ENCODE peak calls at places on chromosome 2, in ten cellular contexts. O, K, E, L, Z, R, B, H, A and F are unnamed samples. For H3K36me3, the result is how much of the 10 kb centered on the place peaks cover.

GRCh38 chr2:148577845-148578492 is 66.6 kb upstream of the EPC2 start:
- DNase-seq in L (no peak), A (no peak), E (no peak), H (no peak), K (no peak), Z (peak), B (no peak), O (no peak), R (no peak), F (no peak)

GRCh38 chr2:15038373-15039364 is 406.2 kb downstream of the LRATD1 start:
- DNase-seq in Z (no peak), L (no peak), K (no peak), O (no peak), R (no peak), H (no peak), E (no peak), B (no peak), A (no peak), F (no peak)

GRCh38 chr2:140274891-140275290 is 1494.7 kb upstream of the NXPH2 start:
- DNase-seq in R (no peak), L (no peak), Z (no peak), H (no peak), A (no peak), B (no peak), K (no peak), E (no peak), O (no peak), F (no peak)

GRCh38 chr2:208984376-208985100 is 439.3 kb upstream of the MAP2 start:
- DNase-seq in K (no peak), Z (no peak), H (no peak), R (no peak), A (no peak), B (no peak), E (no peak), O (no peak), L (no peak), F (no peak)

GRCh38 chr2:240966906-240967680 is 31.3 kb upstream of the SNED1 start:
- DNase-seq in B (no peak), Z (no peak), L (peak), R (no peak), H (no peak), O (peak), K (no peak), A (no peak), E (peak), F (peak)

GRCh38 chr2:72109291-72109690 is 38.4 kb downstream of the CYP26B1 start:
- DNase-seq in E (no peak), L (no peak), H (no peak), R (no peak), A (no peak), K (no peak), B (no peak), O (no peak), Z (no peak), F (peak)

GRCh38 chr2:27809761-27810241 is 38.3 kb downstream of the MRPL33 start:
- DNase-seq in L (no peak), R (no peak), O (no peak), E (no peak), K (no peak), Z (no peak), H (peak), A (no peak), B (no peak), F (no peak)

GRCh38 chr2:114022360-114023085 is 132.6 kb downstream of the ACTR3 start:
- DNase-seq in A (no peak), K (no peak), B (no peak), L (no peak), E (no peak), Z (no peak), R (no peak), H (no peak), O (no peak), F (no peak)

GRCh38 chr2:139165041-139165440 is 384.9 kb upstream of the NXPH2 start:
- DNase-seq in Z (no peak), B (no peak), K (no peak), O (no peak), E (no peak), L (no peak), A (no peak), H (no peak), R (no peak), F (no peak)

GRCh38 chr2:98911376-98912154 is 24.5 kb downstream of the CRACDL start:
- DNase-seq in K (no peak), R (no peak), E (no peak), L (peak), A (no peak), Z (no peak), O (peak), H (no peak), B (no peak), F (peak)

GRCh38 chr2:198059800-198060199 is 255.4 kb downstream of the PLCL1 start:
- DNase-seq in L (no peak), Z (no peak), R (no peak), A (no peak), O (no peak), B (peak), K (no peak), E (no peak), H (no peak), F (no peak)

GRCh38 chr2:180010701-180011100 is 3.6 kb upstream of the CWC22 start:
- DNase-seq in B (no peak), H (peak), A (no peak), Z (no peak), K (no peak), L (no peak), R (no peak), O (no peak), E (no peak), F (no peak)

GRCh38 chr2:226002438-226002837 is 602.9 kb downstream of the NYAP2 start:
- DNase-seq in R (no peak), H (no peak), A (no peak), B (no peak), K (no peak), E (no peak), O (no peak), L (no peak), Z (peak), F (no peak)

GRCh38 chr2:109428841-109429710 is 184.7 kb downstream of the SEPTIN10 start:
- DNase-seq in E (no peak), K (no peak), H (no peak), Z (no peak), R (no peak), L (peak), A (no peak), O (no peak), B (no peak), F (peak)

GRCh38 chr2:109428281-109428680 is 185.5 kb downstream of the SEPTIN10 start:
- DNase-seq in E (no peak), Z (no peak), R (no peak), O (no peak), K (no peak), L (peak), B (no peak), H (no peak), A (no peak), F (peak)

GRCh38 chr2:109427661-109428091 is 186.1 kb downstream of the SEPTIN10 start:
- DNase-seq in Z (no peak), L (peak), A (no peak), B (no peak), K (no peak), E (no peak), R (no peak), H (no peak), O (no peak), F (peak)

GRCh38 chr2:109432421-109432820 is 181.3 kb downstream of the SEPTIN10 start:
- DNase-seq in O (no peak), E (no peak), L (peak), K (no peak), R (no peak), H (no peak), B (no peak), A (no peak), Z (no peak), F (peak)

GRCh38 chr2:109429711-109430265 is 184.0 kb downstream of the SEPTIN10 start:
- DNase-seq in H (no peak), B (no peak), E (no peak), A (no peak), O (no peak), K (no peak), R (no peak), Z (no peak), L (peak), F (peak)
- H3K36me3 ChIP-seq in H (under half), B (under half), E (under half), A (under half), O (under half), K (under half), R (under half), Z (under half), L (under half), F (under half)

GRCh38 chr2:105081006-105081701 is 43.3 kb downstream of the MRPS9 start:
- DNase-seq in H (peak), A (no peak), R (no peak), Z (peak), B (no peak), K (no peak), O (no peak), L (no peak), E (no peak), F (no peak)
- TF ChIP-seq POLR2AphosphoS5 in H (no peak), A (no peak), R (no peak), Z (no peak), B (no peak), K (no peak), O (no peak), L (no peak), E (no peak), F (no peak)

GRCh38 chr2:239341146-239341732 is 59.6 kb downstream of the HDAC4 start:
- DNase-seq in E (no peak), R (no peak), Z (no peak), O (no peak), K (no peak), B (no peak), A (no peak), H (no peak), L (no peak), F (no peak)

GRCh38 chr2:239339726-239340654 is 60.8 kb downstream of the HDAC4 start:
- DNase-seq in L (no peak), R (no peak), E (no peak), K (no peak), A (no peak), H (no peak), B (no peak), Z (no peak), O (no peak), F (peak)

GRCh38 chr2:239337877-239338484 is 62.8 kb downstream of the HDAC4 start:
- DNase-seq in E (peak), R (no peak), H (no peak), O (no peak), Z (peak), K (no peak), B (no peak), A (no peak), L (no peak), F (no peak)

GRCh38 chr2:239339241-239339640 is 61.6 kb downstream of the HDAC4 start:
- DNase-seq in O (no peak), L (no peak), A (no peak), H (no peak), K (no peak), B (no peak), Z (no peak), E (no peak), R (no peak), F (no peak)

DNA sequence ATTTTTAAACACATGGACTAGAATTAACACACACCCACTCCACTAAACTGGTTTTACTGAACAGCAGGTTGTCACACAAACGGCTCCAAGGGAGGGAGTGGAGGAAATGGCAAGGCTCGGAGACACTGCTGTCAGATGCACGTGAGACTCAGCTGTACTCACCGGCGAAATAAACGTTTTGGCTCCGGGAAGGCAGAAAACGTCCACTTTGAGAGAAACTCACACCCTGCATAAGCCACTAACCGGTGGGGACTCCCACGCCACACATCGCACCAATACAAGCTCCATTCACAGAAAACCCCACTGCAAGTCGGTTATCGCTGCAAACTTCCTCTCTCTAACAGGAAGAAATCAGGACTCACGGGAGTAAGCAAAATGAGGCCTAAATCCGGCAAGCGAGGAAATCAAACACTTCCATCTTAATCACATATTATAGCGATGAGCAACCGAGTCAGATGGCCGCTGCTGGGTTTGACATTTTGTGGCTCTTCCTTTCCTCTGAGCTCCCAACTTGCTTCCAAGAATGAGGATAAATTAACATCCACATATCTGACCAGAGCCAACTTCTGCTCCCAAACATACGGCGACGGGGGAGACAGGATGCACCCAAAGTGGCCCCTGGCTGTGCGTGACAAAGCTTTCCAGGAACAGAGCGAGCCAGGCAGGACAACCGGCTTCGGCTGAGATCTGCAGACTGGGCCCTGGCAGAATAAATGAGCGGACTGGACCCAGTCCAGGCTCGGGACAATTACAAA is 63.5 kb downstream of the HDAC4 start:
- DNase-seq in B (no peak), O (no peak), E (no peak), H (no peak), Z (no peak), A (no peak), L (no peak), R (no peak), K (peak), F (no peak)
- H3K36me3 ChIP-seq in B (under half), O (under half), E (under half), H (under half), Z (under half), A (under half), L (under half), R (under half), K (under half), F (under half)

GRCh38 chr2:176158306-176158643 is 1.2 kb downstream of the HOXD3 start:
- DNase-seq in E (no peak), Z (peak), O (no peak), R (no peak), A (no peak), L (no peak), K (no peak), B (no peak), H (no peak), F (no peak)
- TF ChIP-seq POLR2AphosphoS5 in E (no peak), Z (no peak), O (no peak), R (no peak), A (no peak), L (no peak), K (no peak), B (no peak), H (no peak), F (no peak)

GRCh38 chr2:214904634-214905033 is 95.2 kb upstream of the BARD1 start:
- DNase-seq in E (no peak), H (no peak), A (no peak), B (no peak), Z (peak), O (no peak), R (no peak), L (no peak), K (no peak), F (no peak)

GRCh38 chr2:214899751-214900150 is 90.3 kb upstream of the BARD1 start:
- DNase-seq in K (no peak), O (no peak), A (no peak), L (no peak), B (no peak), E (no peak), R (no peak), Z (no peak), H (no peak), F (no peak)

GRCh38 chr2:214902273-214902672 is 92.8 kb upstream of the BARD1 start:
- DNase-seq in L (no peak), K (no peak), H (no peak), Z (no peak), O (no peak), R (no peak), B (no peak), A (peak), E (no peak), F (no peak)

GRCh38 chr2:214904176-214904575 is 94.7 kb upstream of the BARD1 start:
- DNase-seq in E (no peak), H (no peak), Z (no peak), K (no peak), L (no peak), A (no peak), O (no peak), R (no peak), B (no peak), F (no peak)
- H3K36me3 ChIP-seq in E (under half), H (under half), Z (under half), K (under half), L (under half), A (under half), O (under half), R (under half), B (under half), F (under half)

DNA sequence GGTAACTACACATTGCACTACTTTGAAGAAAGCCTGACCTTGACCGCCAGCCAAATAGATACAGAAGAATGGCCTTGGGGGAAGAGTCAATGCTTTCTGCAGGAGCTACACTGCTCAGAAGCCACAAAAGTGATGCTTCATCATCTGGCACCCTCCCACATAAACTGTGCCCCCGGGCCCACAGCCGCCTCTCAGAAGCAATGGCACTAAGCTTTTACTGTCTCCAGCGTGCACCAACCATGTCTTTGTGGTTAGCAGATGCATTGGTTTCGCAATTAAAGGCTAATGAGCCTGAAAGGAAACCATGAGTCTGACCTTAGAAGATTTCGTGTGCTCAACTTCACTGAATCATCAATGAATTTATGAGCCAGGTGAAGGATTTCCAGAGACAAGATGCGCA is 209.4 kb upstream of the TRIB2 start:
- DNase-seq in Z (no peak), H (no peak), K (no peak), L (no peak), A (no peak), R (no peak), B (no peak), E (no peak), O (no peak), F (no peak)
- TF ChIP-seq POLR2AphosphoS5 in Z (no peak), H (no peak), K (no peak), L (no peak), A (no peak), R (peak), B (no peak), E (no peak), O (no peak), F (no peak)

GRCh38 chr2:63007813-63008458 is 42.7 kb upstream of the OTX1 start:
- DNase-seq in B (no peak), O (no peak), H (no peak), Z (no peak), A (no peak), K (no peak), L (no peak), E (no peak), R (no peak), F (no peak)

GRCh38 chr2:63009490-63009889 is 41.1 kb upstream of the OTX1 start:
- DNase-seq in K (no peak), B (no peak), A (no peak), H (no peak), R (no peak), Z (no peak), L (no peak), E (no peak), O (no peak), F (no peak)

GRCh38 chr2:63013448-63013847 is 37.2 kb upstream of the OTX1 start:
- DNase-seq in B (no peak), A (no peak), K (no peak), R (no peak), L (no peak), O (no peak), H (no peak), E (no peak), Z (no peak), F (no peak)

GRCh38 chr2:63012541-63012940 is 38.1 kb upstream of the OTX1 start:
- DNase-seq in Z (no peak), A (no peak), B (no peak), L (no peak), E (no peak), K (no peak), R (no peak), H (no peak), O (no peak), F (no peak)

GRCh38 chr2:63008838-63009237 is 41.8 kb upstream of the OTX1 start:
- DNase-seq in B (no peak), Z (no peak), E (no peak), L (no peak), O (no peak), K (no peak), R (no peak), H (no peak), A (no peak), F (no peak)
- H3K36me3 ChIP-seq in B (under half), Z (under half), E (under half), L (under half), O (under half), K (under half), R (under half), H (under half), A (half or more), F (under half)